ENCODE peak calls at places on chromosomes 7 and 10, in five cellular contexts. E, A, P, Y and I are unnamed samples.
A peak's percentile ranks its signal among the peaks of the same experiment; 100 is the strongest.

GRCh38 chr7:138665669-138666140 is 35.5 kb downstream of the SVOPL start:
- DNase-seq in E (no peak), A (no peak), P (no peak), Y (no peak), I (no peak)

GRCh38 chr7:81462672-81463071 is 307.2 kb downstream of the HGF start:
- DNase-seq in E (peak; percentile 85), A (no peak), P (no peak), Y (no peak), I (no peak)

GRCh38 chr7:91683823-91684222 is 196.7 kb downstream of the MTERF1 start:
- DNase-seq in E (peak; percentile 22), A (no peak), P (no peak), Y (no peak), I (no peak)

GRCh38 chr10:100697070-100697469 is 48.3 kb upstream of the PAX2 start:
- DNase-seq in E (peak; percentile 55), A (no peak), P (no peak), Y (no peak), I (no peak)

GRCh38 chr10:24415455-24416169 is 206.7 kb downstream of the KIAA1217 start:
- DNase-seq in E (peak; percentile 22), A (peak; percentile 95), P (peak; percentile 94), Y (peak; percentile 90), I (no peak)

GRCh38 chr10:63456437-63457210 is 9.2 kb downstream of the JMJD1C start:
- DNase-seq in E (peak; percentile 73), A (no peak), P (no peak), Y (no peak), I (no peak)

GRCh38 chr10:17742918-17743317 is 9.1 kb upstream of the TMEM236 start:
- DNase-seq in E (peak; percentile 60), A (peak; percentile 73), P (no peak), Y (peak; percentile 66), I (no peak)

GRCh38 chr7:106070201-106070551 is 41.9 kb downstream of the SYPL1 start:
- DNase-seq in E (no peak), A (no peak), P (no peak), Y (no peak), I (no peak)

GRCh38 chr10:24947304-24948097 is 4.9 kb downstream of the PRTFDC1 start:
- DNase-seq in E (peak; percentile 73), A (no peak), P (no peak), Y (no peak), I (no peak)

GRCh38 chr10:117782276-117782675 is 239.7 kb downstream of the EMX2 start:
- DNase-seq in E (no peak), A (no peak), P (no peak), Y (no peak), I (no peak)

GRCh38 chr10:130498934-130499333 is 362.7 kb downstream of the GLRX3 start:
- DNase-seq in E (no peak), A (no peak), P (peak; percentile 41), Y (no peak), I (no peak)

GRCh38 chr7:37713613-37714012 is 30.0 kb downstream of the GPR141 start:
- DNase-seq in E (no peak), A (no peak), P (no peak), Y (no peak), I (no peak)

GRCh38 chr10:50439187-50439586 is 184.6 kb downstream of the SGMS1 start:
- DNase-seq in E (no peak), A (no peak), P (no peak), Y (no peak), I (no peak)

GRCh38 chr10:6239213-6239991 is 36.7 kb downstream of the PFKFB3 start:
- DNase-seq in E (peak; percentile 99), A (no peak), P (no peak), Y (peak; percentile 42), I (no peak)

GRCh38 chr7:55568613-55569268 is 3.6 kb downstream of the VOPP1 start:
- DNase-seq in E (peak; percentile 31), A (no peak), P (no peak), Y (no peak), I (no peak)

GRCh38 chr7:1977876-1978441 is 254.8 kb downstream of the MAD1L1 start:
- DNase-seq in E (no peak), A (no peak), P (no peak), Y (no peak), I (no peak)

DNA sequence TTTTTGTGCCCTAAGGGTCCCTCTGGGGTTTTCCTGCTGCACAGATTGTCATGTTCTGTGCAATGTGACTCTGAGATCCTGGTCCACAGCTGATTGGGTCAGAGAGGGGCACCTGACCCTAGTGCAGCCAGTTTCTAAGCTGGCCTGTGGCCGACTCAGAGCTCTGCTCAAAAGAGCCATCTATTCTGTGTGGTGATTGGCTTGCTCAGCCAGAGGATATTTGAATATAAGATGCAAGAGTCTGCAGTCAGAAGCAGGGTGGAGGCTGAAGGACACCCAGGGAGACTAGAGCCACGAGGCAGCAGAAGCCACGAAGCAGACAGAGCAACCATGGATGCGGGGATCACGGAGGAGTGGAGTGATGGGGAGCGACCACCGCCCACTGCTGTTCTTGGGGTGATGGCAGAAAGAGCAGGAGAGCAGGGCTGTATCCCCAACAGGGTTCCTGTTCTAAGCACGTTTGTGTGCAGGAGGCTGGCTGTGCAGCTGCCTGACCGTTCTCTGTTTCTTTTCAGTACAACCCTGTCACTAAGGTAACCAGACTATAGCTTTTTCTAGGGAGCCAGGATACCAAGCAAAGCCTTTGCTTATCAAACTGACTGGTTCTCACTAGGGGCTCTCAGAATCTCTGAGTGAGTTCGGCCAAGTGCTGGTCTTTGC is 19.5 kb upstream of the RHEB start:
- DNase-seq in E (peak; percentile 16), A (no peak), P (no peak), Y (no peak), I (no peak)
- TF ChIP-seq CTCF in E (no peak), A (no peak), P (no peak), Y (no peak), I (no peak)

GRCh38 chr7:13117103-13117502 is 429.7 kb downstream of the ARL4A start:
- DNase-seq in E (peak; percentile 37), A (no peak), P (no peak), Y (no peak), I (no peak)
- TF ChIP-seq CTCF in E (peak; percentile 68), A (no peak), P (peak; percentile 5), Y (no peak), I (peak; percentile 69)

GRCh38 chr10:30106987-30107386 is 47.6 kb upstream of the JCAD start:
- DNase-seq in E (no peak), A (no peak), P (peak; percentile 3), Y (no peak), I (no peak)
- TF ChIP-seq CTCF in E (no peak), A (no peak), P (no peak), Y (no peak), I (no peak)

DNA sequence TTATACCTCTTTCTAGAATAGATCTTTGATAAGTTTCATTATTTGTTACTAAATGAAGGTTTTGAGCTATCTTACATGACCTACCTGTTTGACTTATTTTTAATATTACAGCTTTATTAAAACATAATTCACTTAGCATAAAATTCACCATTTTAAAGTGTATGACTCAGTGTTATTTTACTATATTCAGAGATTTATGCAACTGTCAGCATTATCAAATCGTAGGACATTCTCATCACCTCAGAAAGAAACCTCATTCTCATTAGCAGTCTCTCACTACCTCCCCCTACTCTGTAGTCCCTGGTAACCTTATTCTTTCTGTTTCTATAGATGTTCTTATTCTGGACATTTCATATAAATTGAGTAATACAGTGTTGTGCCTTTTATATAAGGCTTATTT is 207.9 kb upstream of the FOXP2 start:
- DNase-seq in E (no peak), A (no peak), P (no peak), Y (no peak), I (no peak)
- TF ChIP-seq CTCF in E (no peak), A (no peak), P (no peak), Y (no peak), I (no peak)

GRCh38 chr7:152173372-152174070 is 148.0 kb downstream of the GALNT11 start:
- DNase-seq in E (no peak), A (no peak), P (no peak), Y (no peak), I (no peak)
- TF ChIP-seq CTCF in E (no peak), A (no peak), P (no peak), Y (no peak), I (peak; percentile 26)

GRCh38 chr7:146176790-146177189 is 60.2 kb downstream of the CNTNAP2 start:
- DNase-seq in E (no peak), A (no peak), P (no peak), Y (no peak), I (no peak)

GRCh38 chr7:146172112-146172511 is 55.5 kb downstream of the CNTNAP2 start:
- DNase-seq in E (no peak), A (no peak), P (no peak), Y (no peak), I (no peak)

DNA sequence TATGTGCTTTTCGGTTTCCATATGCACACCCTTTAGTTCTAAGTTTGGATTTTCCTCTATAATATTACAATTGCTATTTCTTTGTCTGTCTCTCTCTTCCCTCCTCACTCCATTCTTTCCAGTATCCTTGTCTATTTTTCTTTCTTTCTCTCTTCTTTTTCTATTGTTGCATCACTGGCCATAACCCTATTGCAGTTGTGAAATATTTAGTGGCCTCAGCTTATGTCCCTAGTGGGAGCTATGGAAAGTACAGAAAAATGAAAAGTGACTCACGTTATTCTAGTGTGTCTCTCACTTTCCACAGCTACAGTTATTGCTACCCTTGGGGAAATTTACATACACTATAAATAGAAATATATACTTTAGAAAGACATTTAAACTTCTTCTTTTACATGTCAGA is 59.1 kb downstream of the CNTNAP2 start:
- DNase-seq in E (no peak), A (no peak), P (no peak), Y (no peak), I (no peak)
- TF ChIP-seq CTCF in E (no peak), A (no peak), P (no peak), Y (no peak), I (peak; percentile 54)

GRCh38 chr10:91643700-91644099 is 10.8 kb upstream of the PPP1R3C start:
- DNase-seq in E (no peak), A (no peak), P (no peak), Y (no peak), I (no peak)
- TF ChIP-seq CTCF in E (peak; percentile 26), A (no peak), P (no peak), Y (peak; percentile 26), I (peak; percentile 55)